ENCODE peak calls at places on chromosomes 12 and 14, in seven cellular contexts. B is fibroblast of pulmonary artery, J is OCI-LY7, V is HFF-Myc, K is A549, E is endothelial cell of umbilical vein, M is lower lobe of right lung. Y is an unnamed sample.

GRCh38 chr12:91786490-91787272 is 359.0 kb downstream of the BTG1 start:
- DNase-seq in J (no peak), V (no peak), M (no peak), B (no peak), E (no peak), K (no peak), Y (no peak)

GRCh38 chr12:57840701-57841100 is 5.8 kb downstream of the CTDSP2 start:
- DNase-seq in E (peak; percentile 43), K (no peak), J (no peak), M (no peak), V (no peak), B (peak; percentile 56), Y (peak; percentile 65)

GRCh38 chr14:99150236-99150635 is 121.8 kb downstream of the BCL11B start:
- DNase-seq in K (no peak), J (no peak), E (no peak), V (no peak), M (no peak), B (no peak), Y (no peak)

GRCh38 chr12:124512667-124513296 is 54.6 kb downstream of the NCOR2 start:
- DNase-seq in V (peak; percentile 91), J (no peak), M (peak; percentile 88), B (peak; percentile 98), K (peak; percentile 84), E (peak; percentile 96), Y (peak; percentile 95)

GRCh38 chr14:40252817-40253447 is 820.7 kb upstream of the FBXO33 start:
- DNase-seq in E (no peak), K (no peak), J (peak; percentile 19), B (no peak), M (no peak), V (no peak), Y (no peak)

GRCh38 chr12:109888179-109889020 is 8.1 kb upstream of the GLTP start:
- DNase-seq in K (peak; percentile 85), V (peak; percentile 68), J (peak; percentile 69), B (peak; percentile 87), E (peak; percentile 74), M (no peak), Y (peak; percentile 95)

GRCh38 chr14:60515696-60516284 is 6.8 kb downstream of the SIX6 start:
- DNase-seq in V (no peak), M (no peak), B (no peak), E (no peak), J (no peak), K (no peak), Y (no peak)

GRCh38 chr12:107238276-107238675 is 144.9 kb upstream of the CRY1 start:
- DNase-seq in M (no peak), K (no peak), B (peak; percentile 16), E (no peak), V (no peak), J (no peak), Y (peak; percentile 52)

GRCh38 chr14:28773176-28773575 is 6.6 kb downstream of the FOXG1 start:
- DNase-seq in K (no peak), V (no peak), B (no peak), M (no peak), E (no peak), J (no peak), Y (no peak)

GRCh38 chr14:30283822-30284446 is 275.0 kb upstream of the G2E3 start:
- DNase-seq in J (peak; percentile 25), B (peak; percentile 65), E (peak; percentile 60), V (peak; percentile 25), M (no peak), K (peak; percentile 50), Y (peak; percentile 67)

GRCh38 chr12:75631809-75632208 is 120.4 kb upstream of the KRR1 start:
- DNase-seq in V (no peak), M (no peak), K (no peak), B (no peak), E (no peak), J (no peak), Y (no peak)

GRCh38 chr14:20179218-20179617 is 11.5 kb upstream of the OR11G2 start:
- DNase-seq in V (no peak), E (no peak), M (peak; percentile 56), K (no peak), B (no peak), J (no peak), Y (no peak)

GRCh38 chr12:102484017-102484731 is 3.8 kb upstream of the IGF1 start:
- DNase-seq in B (peak; percentile 71), K (peak; percentile 61), J (peak; percentile 59), M (peak; percentile 50), E (peak; percentile 65), V (peak; percentile 19), Y (peak; percentile 83)

GRCh38 chr14:21090194-21090939 is 8.1 kb downstream of the ZNF219 start:
- DNase-seq in M (peak; percentile 64), J (peak; percentile 39), B (no peak), E (no peak), V (no peak), K (no peak), Y (no peak)

GRCh38 chr12:76898472-76898871 is 19.7 kb upstream of the CSRP2 start:
- DNase-seq in V (no peak), M (no peak), J (no peak), E (no peak), K (no peak), B (no peak), Y (peak; percentile 70)

GRCh38 chr12:52003016-52003550 is 3.7 kb upstream of the TAMALIN start:
- DNase-seq in K (no peak), B (no peak), J (no peak), V (no peak), E (no peak), M (no peak), Y (no peak)

GRCh38 chr14:35338731-35339405 is 46.7 kb downstream of the PSMA6 start:
- DNase-seq in J (no peak), V (no peak), E (no peak), B (no peak), M (no peak), K (no peak), Y (no peak)

GRCh38 chr14:68911594-68912227 is 67.4 kb downstream of the ACTN1 start:
- DNase-seq in J (peak; percentile 82), E (peak; percentile 76), B (peak; percentile 82), M (peak; percentile 64), K (peak; percentile 78), V (peak; percentile 46), Y (peak; percentile 81)

GRCh38 chr12:113062502-113063395 is 6.2 kb downstream of the DTX1 start:
- DNase-seq in B (no peak), V (no peak), K (no peak), J (peak; percentile 88), E (no peak), M (no peak), Y (no peak)

GRCh38 chr12:14664434-14665023 is 31.9 kb downstream of the GUCY2C start:
- DNase-seq in J (peak; percentile 77), M (no peak), K (peak; percentile 58), E (peak; percentile 57), B (peak; percentile 62), V (no peak), Y (peak; percentile 65)

GRCh38 chr14:79822034-79822433 is 389.3 kb downstream of the DIO2 start:
- DNase-seq in B (no peak), M (no peak), K (no peak), V (no peak), E (no peak), J (no peak), Y (no peak)

GRCh38 chr14:99930420-99931274 is 134.6 kb upstream of the EVL start:
- DNase-seq in M (no peak), J (no peak), E (no peak), B (peak; percentile 14), V (no peak), K (no peak), Y (peak; percentile 81)

DNA sequence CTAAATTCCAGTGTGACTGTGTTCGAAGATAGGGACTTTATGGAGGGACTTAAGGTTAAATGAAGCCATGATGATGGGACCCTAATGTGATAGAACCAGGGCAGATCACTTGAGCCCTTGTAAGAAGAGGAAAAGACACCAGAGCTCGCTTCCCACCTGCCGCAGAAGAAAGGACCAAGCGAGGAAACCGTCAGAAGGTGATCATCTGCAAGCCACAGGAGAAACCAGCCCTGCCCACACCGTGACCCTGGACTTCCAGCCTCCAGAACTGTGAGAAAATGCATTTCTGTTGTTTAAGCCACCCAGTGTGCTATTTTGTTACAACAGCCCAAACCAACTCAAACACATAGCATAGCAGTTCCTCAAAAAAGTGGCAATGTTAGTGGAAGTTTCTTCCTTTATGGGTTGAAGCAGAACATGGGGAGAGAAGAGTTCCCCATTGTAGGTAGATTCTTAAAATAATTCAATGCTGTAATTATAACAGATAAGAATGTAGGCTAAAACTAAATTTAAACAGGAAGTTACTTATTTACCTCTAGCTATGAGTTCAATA is 107.9 kb upstream of the BCL2L14 start:
- DNase-seq in E (no peak), V (no peak), M (no peak), K (no peak), B (no peak), J (peak; percentile 22), Y (no peak)
- H3K4me3 ChIP-seq in E (no peak overlapping the region), V (no peak overlapping the region), M (no peak overlapping the region), K (no peak overlapping the region), B (no peak overlapping the region), J (no peak overlapping the region), Y (no peak overlapping the region)

DNA sequence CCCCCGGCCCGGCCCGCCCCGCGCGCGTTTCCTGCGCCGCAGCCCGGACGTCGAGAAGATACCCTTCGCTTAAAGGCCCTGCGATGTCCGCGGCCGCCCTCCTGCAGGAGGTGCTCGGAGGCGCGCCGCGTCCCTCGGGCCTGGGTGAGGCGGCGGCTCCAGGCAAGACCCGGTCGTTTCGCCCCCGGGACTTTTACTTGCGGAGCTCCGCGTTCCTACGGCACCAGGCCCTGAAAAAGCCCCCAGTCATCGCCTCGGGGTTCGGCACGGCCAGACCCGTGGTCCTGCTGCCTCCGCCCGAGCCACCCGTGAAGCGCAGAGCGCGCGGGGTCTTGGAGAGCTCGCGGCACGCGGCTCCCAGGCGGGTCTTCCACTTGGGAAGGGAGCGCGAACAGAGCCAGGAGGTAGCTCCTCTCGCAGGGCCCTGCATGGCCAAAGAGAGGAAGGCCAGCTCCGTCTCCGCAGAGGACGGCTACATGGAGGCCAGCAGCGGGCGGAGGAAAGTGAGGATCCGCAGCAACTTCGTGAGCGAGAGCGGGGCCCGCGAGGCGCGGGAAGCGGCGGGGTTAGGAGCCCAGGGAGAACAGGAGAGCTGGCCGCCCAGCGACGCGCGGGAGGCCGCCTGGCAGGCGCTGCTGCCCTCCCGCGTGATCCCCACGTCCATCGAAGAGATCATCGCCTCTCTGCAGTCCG is 26.9 kb downstream of the TTC6 start:
- DNase-seq in E (peak; percentile 47), B (peak; percentile 42), K (no peak), V (no peak), J (no peak), M (no peak), Y (peak; percentile 14)
- TF ChIP-seq CTCF in E (no peak), B (no peak), K (no peak), V (no peak), J (no peak), M (no peak), Y (no peak)

DNA sequence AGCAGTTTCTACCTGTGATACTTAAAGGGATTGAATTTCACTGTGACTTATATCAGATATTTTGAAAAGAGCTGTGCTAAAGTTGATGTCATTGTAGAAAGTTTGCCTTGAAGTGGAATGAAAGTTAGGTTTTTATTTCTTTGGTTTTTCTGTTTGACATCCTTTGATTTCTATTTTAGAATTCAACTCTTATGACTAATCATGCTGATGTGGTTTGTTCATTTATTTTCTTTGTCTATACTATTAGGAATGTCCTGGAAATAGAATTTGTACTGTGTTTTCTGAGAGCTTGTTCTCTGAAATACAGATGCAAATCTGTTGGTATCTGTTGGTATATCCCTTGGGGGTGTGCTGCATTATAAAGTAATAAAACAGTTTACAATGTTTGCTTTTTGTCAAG is 3.3 kb downstream of the CNOT2 start:
- DNase-seq in V (no peak), B (no peak), K (no peak), E (no peak), M (no peak), J (no peak), Y (peak; percentile 28)
- H3K4me3 ChIP-seq in V (no peak overlapping the region), B (no peak overlapping the region), K (no peak overlapping the region), E (no peak overlapping the region), M (no peak overlapping the region), J (peak overlapping the region; percentile 98), Y (no peak overlapping the region)

GRCh38 chr14:106585692-106586091 is 1059.3 kb downstream of the TMEM121 start:
- DNase-seq in M (no peak), E (no peak), B (no peak), J (no peak), K (no peak), V (no peak), Y (no peak)

GRCh38 chr14:106586098-106586704 is 1059.8 kb downstream of the TMEM121 start:
- DNase-seq in B (no peak), V (no peak), M (peak; percentile 58), E (no peak), J (peak; percentile 69), K (peak; percentile 13), Y (no peak)
- TF ChIP-seq CTCF in B (no peak), V (peak; percentile 36), M (peak; percentile 57), E (no peak), J (peak; percentile 79), K (no peak), Y (no peak)

Y was measured in fibroblast of the aortic adventitia.